ENCODE peak calls at places on chromosomes 4 and X, in four cellular contexts. O is fibroblast of lung; P is effector memory CD4-positive, alpha-beta T cell; E is NT2/D1. Z is an unnamed sample.

GRCh38 chr4:4857809-4858508 is 1.5 kb upstream of the MSX1 start:
- DNase-seq in O (no peak), P (no peak), E (no peak), Z (no peak)

GRCh38 chr4:47615385-47615784 is 130.3 kb downstream of the ATP10D start:
- DNase-seq in O (peak; percentile 12), P (no peak), E (no peak), Z (no peak)

GRCh38 chr4:7366180-7366957 is 68.4 kb downstream of the PSAPL1 start:
- DNase-seq in O (no peak), P (no peak), E (no peak), Z (no peak)

GRCh38 chr4:140351778-140352177 is 21.7 kb upstream of the SCOC start:
- DNase-seq in O (no peak), P (no peak), E (no peak), Z (no peak)

GRCh38 chrX:78945186-78945912 is at the start of gene P2RY10:
- DNase-seq in O (no peak), P (peak; percentile 22), E (no peak), Z (no peak)

GRCh38 chr4:136457577-136457976 is 1074.7 kb downstream of the PCDH18 start:
- DNase-seq in O (no peak), P (no peak), E (no peak), Z (no peak)

GRCh38 chr4:1169171-1169671 is 3.2 kb downstream of the SPON2 start:
- DNase-seq in O (no peak), P (no peak), E (no peak), Z (no peak)

GRCh38 chr4:33837043-33837442 is 2407.3 kb downstream of the ARAP2 start:
- DNase-seq in O (peak; percentile 79), P (no peak), E (no peak), Z (no peak)

GRCh38 chrX:46180258-46180687 is 364.9 kb downstream of the ZNF674 start:
- DNase-seq in O (peak; percentile 56), P (no peak), E (peak; percentile 25), Z (no peak)

GRCh38 chr4:123304151-123305021 is 92.2 kb upstream of the SPRY1 start:
- DNase-seq in O (peak; percentile 11), P (no peak), E (peak; percentile 46), Z (peak; percentile 39)

DNA sequence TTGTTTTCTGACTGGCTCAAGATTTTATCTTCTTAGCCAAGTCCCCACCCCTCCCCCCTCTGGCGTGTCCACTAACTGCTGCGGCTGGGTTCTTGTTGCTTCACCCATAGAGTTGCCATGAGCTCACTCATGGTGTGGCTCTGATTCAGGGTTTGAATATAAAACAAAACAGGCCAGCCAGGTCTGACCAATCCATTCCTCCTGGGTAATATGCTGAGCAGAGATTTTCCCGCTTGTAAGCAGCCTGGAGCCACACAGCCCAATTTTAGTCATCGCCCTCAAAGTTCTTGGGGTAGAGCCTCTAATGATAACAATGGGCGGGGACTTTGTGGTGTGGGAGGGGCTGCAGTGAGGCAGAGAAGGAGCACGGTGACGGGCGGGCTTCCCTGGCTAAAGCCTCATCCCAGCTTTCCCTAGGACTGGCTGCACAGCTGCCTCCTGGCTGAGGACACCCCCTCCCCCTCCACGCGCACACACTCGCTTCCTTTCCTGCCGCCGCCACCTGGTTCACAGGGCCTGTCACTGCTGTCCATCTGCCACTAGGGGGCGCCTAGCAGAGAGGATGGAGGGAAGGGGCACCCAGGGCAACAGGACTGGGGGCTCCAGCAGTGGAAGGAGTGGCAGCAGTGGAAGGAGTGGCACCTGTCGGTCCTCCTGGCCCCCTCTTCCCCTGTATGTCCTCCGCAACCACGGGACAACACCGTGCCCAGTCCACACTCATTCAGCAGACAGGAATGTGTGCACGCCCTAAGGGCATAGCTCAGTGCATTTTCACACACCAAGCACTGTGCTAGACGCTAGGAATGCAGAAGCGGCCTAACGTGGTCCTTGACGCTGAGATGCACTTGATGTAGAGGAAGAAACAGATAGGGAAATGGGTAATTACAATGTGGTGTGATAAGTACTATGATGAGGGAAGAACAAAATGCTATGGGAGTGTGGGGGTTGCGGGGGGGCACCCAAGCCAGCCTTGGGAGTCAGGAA is 26.8 kb downstream of the PRPS1 start:
- DNase-seq in O (peak; percentile 94), P (peak; percentile 63), E (peak; percentile 71), Z (peak; percentile 63)
- H3K4me3 ChIP-seq in O (no peak overlapping the region), P (no peak overlapping the region), E (no peak overlapping the region), Z (no peak overlapping the region)

DNA sequence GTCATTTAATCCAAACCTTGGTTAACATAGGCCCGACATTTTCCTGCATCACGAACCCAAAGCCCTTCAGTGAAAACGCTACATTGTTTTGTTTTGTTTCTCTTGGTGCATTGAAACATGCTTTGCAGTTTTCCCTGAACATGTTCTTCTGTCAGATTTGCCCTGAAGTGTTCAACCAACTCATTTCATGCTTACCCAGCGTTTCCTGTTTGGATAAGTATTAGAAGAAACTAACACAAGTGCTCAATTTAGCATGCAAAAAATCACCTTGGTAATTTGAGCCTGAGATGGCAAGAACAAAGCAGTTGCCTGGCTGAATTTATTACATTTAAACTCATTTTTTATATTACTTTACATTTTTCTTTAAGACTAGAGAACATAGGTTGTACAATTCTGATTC is 160.1 kb upstream of the VCX3A start:
- DNase-seq in O (no peak), P (no peak), E (no peak), Z (no peak)
- H3K4me3 ChIP-seq in O (no peak overlapping the region), P (no peak overlapping the region), E (no peak overlapping the region), Z (no peak overlapping the region)

GRCh38 chr4:107991945-107992625 is 2.4 kb downstream of the HADH start:
- DNase-seq in O (peak; percentile 69), P (no peak), E (no peak), Z (no peak)

GRCh38 chr4:107989162-107989536 is 540 bp upstream of the HADH start:
- DNase-seq in O (no peak), P (no peak), E (no peak), Z (no peak)

GRCh38 chr4:107987916-107988762 is 1.6 kb upstream of the HADH start:
- DNase-seq in O (no peak), P (no peak), E (no peak), Z (no peak)

GRCh38 chr4:107989537-107990386 is at the start of gene HADH:
- DNase-seq in O (peak; percentile 87), P (peak; percentile 89), E (peak; percentile 60), Z (peak; percentile 96)

DNA sequence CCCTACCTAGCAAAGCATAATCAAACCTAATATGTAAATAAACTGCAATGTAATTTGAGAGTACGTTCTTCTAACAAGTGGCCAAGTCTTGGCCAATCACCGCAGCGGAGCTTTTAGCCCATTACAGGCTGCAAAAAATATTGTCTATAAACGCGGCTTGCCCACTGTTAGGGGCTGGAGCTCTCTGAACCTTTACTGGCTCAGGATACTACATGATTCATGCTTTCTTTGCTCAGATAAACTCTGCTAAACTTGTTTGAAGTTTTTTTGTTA is 990 bp upstream of the HADH start:
- DNase-seq in O (no peak), P (no peak), E (no peak), Z (no peak)
- H3K4me3 ChIP-seq in O (no peak overlapping the region), P (no peak overlapping the region), E (no peak overlapping the region), Z (no peak overlapping the region)

GRCh38 chrX:40167240-40168182 is 69.8 kb upstream of the BCOR start:
- DNase-seq in O (no peak), P (no peak), E (no peak), Z (peak; percentile 52)
- H3K4me3 ChIP-seq in O (peak overlapping the region; percentile 2), P (peak overlapping the region; percentile 45), E (peak overlapping the region; percentile 39), Z (peak overlapping the region; percentile 57)

Z was measured in heart left ventricle.